ENCODE peak calls at places on chromosomes 1 and 21, in five cellular contexts. H, G, S, Y and F are unnamed samples.

GRCh38 chr21:44989943-44990780 is 50.3 kb downstream of the SLX9 start:
- DNase-seq in G (no peak), Y (no peak), H (peak; percentile 22), S (no peak), F (no peak)

GRCh38 chr1:66176828-66177227 is 357.1 kb upstream of the SGIP1 start:
- DNase-seq in S (no peak), H (no peak), Y (no peak), G (no peak), F (no peak)

GRCh38 chr21:38938343-38938742 is 132.6 kb downstream of the ETS2 start:
- DNase-seq in Y (no peak), H (no peak), G (no peak), S (peak; percentile 24), F (no peak)

GRCh38 chr1:200384818-200385390 is 24.9 kb downstream of the ZNF281 start:
- DNase-seq in H (no peak), Y (no peak), G (no peak), S (no peak), F (no peak)

GRCh38 chr1:26768755-26769154 is 19.0 kb upstream of the PIGV start:
- DNase-seq in G (peak; percentile 17), H (no peak), S (no peak), Y (peak; percentile 90), F (no peak)

GRCh38 chr1:101371259-101371658 is 134.4 kb downstream of the S1PR1 start:
- DNase-seq in Y (peak; percentile 74), S (no peak), G (peak; percentile 78), H (no peak), F (no peak)

GRCh38 chr1:89953072-89953626 is 41.8 kb upstream of the ZNF326 start:
- DNase-seq in G (peak; percentile 95), S (peak; percentile 38), Y (peak; percentile 42), H (no peak), F (no peak)

GRCh38 chr1:26279598-26280332 is at the start of gene SH3BGRL3:
- DNase-seq in S (peak; percentile 87), G (peak; percentile 86), Y (peak; percentile 89), H (peak; percentile 92), F (peak; percentile 90)

GRCh38 chr21:38455403-38455802 is 42.9 kb downstream of the ERG start:
- DNase-seq in G (no peak), H (no peak), S (no peak), Y (peak; percentile 58), F (no peak)

GRCh38 chr1:179183857-179184256 is 45.6 kb downstream of the ABL2 start:
- DNase-seq in Y (no peak), H (no peak), G (no peak), S (no peak), F (no peak)

GRCh38 chr1:190168116-190168515 is 309.5 kb downstream of the BRINP3 start:
- DNase-seq in G (peak; percentile 67), S (no peak), Y (peak; percentile 30), H (no peak), F (no peak)

GRCh38 chr21:26453258-26453657 is 119.8 kb downstream of the CYYR1 start:
- DNase-seq in H (no peak), S (no peak), G (no peak), Y (no peak), F (no peak)

GRCh38 chr21:26460621-26461020 is 112.5 kb downstream of the CYYR1 start:
- DNase-seq in G (no peak), Y (no peak), S (no peak), H (no peak), F (no peak)

GRCh38 chr21:26461500-26461899 is 111.6 kb downstream of the CYYR1 start:
- DNase-seq in H (no peak), G (peak; percentile 21), Y (no peak), S (no peak), F (no peak)

DNA sequence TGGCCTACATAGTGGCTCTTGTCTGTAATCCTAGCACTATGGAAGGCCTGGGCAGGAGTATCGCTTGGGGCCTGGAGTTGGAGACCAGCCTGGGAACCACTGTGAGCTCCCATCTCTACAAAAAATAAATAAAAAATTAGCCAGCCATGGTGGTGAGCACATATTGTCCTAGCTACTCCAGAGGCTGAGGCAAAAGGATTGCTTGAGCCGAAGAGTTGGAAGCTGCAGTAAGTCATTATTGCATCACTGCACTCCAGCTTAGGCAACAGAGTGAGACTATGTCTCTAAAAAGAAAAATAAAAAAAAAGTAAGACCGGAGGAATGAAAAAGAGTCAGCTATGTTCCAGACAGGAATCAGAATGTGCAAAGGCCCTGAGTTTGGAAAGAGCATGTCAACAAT is 115.3 kb downstream of the CYYR1 start:
- DNase-seq in G (no peak), Y (no peak), S (no peak), H (peak; percentile 14), F (no peak)
- H3K27ac ChIP-seq in G (no peak overlapping the region), Y (no peak overlapping the region), S (no peak overlapping the region), H (no peak overlapping the region), F (no peak overlapping the region)

GRCh38 chr1:241612533-241613505 is 27.4 kb downstream of the CHML start:
- DNase-seq in G (peak; percentile 95), H (no peak), S (no peak), Y (peak; percentile 73), F (no peak)
- H3K4me1 ChIP-seq in G (peaks cover 52% of the 10 kb centered on the region), H (no peaks in the 10 kb centered on the region), S (peaks cover 8% of the 10 kb centered on the region), Y (peaks cover 44% of the 10 kb centered on the region), F (peaks cover 5% of the 10 kb centered on the region)

GRCh38 chr1:32199717-32200072 is 700 bp upstream of the CCDC28B start:
- DNase-seq in H (peak; percentile 67), S (no peak), G (no peak), Y (no peak), F (peak; percentile 70)

GRCh38 chr1:32198237-32199042 is 2.0 kb upstream of the CCDC28B start:
- DNase-seq in Y (no peak), S (no peak), G (no peak), H (no peak), F (no peak)

GRCh38 chr1:32200226-32201010 is at the start of gene CCDC28B:
- DNase-seq in Y (peak; percentile 66), G (peak; percentile 56), H (peak; percentile 82), S (peak; percentile 61), F (peak; percentile 85)

GRCh38 chr1:32197837-32198236 is 2.6 kb upstream of the CCDC28B start:
- DNase-seq in Y (no peak), G (no peak), S (no peak), H (no peak), F (no peak)

DNA sequence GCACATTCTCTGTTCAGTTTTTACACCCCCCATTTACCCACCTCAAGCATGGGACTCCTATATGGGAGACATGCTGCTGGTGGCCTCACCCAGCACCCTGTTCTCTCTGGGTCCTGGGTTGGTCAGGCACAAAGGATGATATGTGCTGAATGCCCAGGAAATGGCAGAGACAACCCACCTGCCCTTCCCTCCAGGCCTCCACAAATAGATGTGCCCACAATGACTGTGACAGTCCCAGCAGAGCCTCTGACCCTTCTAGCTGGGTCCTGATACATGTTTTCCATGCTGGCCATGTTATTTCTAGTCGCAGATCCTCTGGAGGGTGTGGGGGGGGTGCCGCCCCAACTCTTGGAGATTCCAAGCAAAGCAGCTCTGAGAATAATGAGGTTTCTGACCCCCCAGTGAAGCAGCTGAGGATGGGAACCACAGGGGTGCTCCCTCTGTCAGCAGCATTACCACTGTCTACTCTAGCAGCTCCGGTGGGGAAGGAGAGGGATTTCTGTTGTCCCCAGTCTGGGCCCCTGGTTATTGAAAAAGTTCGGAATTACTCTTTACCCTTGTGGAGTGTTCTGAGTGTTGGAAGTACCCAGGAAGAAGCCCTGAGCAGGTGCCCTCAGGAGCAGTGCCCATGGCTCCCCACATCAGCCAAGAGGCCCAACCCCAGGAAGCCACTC is 1.2 kb upstream of the CCDC28B start:
- DNase-seq in G (no peak), H (no peak), S (no peak), Y (no peak), F (no peak)
- H3K27ac ChIP-seq in G (no peak overlapping the region), H (peak overlapping the region; percentile 25), S (peak overlapping the region; percentile 56), Y (no peak overlapping the region), F (peak overlapping the region; percentile 91)

GRCh38 chr21:43317254-43317748 is 109.6 kb downstream of the SIK1 start:
- DNase-seq in G (no peak), H (no peak), S (no peak), Y (no peak), F (no peak)
- H3K4me1 ChIP-seq in G (peaks cover 25% of the 10 kb centered on the region), H (no peaks in the 10 kb centered on the region), S (peaks cover 20% of the 10 kb centered on the region), Y (no peaks in the 10 kb centered on the region), F (peaks cover 6% of the 10 kb centered on the region)

DNA sequence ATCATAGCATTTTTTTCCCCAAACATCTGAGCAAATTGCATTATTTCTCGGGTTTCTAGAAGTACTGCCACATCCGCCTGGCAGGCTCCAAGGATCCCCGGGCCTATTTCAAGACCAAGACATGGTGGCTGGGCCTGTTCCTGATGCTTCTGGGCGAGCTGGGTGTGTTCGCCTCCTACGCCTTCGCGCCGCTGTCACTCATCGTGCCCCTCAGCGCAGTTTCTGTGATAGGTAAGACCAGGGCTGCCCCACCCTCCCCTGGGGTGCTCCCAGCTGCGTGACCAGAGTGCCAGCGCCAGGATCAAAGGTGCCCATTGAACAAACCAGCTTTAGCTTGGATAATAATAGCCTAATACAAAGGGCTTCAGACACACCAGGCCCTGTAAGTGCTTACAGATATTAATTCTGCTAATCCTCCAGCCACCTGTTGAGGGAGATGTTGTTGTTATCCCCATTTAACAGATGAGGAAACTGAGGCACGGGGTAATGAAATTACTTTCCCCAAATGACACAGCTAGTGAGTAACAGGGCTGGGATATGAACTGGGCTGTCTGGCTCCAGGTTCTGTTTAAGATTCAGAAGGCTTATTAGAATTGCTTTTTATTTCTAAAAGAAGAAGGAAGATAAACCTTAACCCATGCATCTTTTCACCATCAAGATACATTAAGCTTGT is 26.5 kb downstream of the NIPAL3 start:
- DNase-seq in H (no peak), Y (no peak), G (no peak), S (no peak), F (no peak)
- H3K27ac ChIP-seq in H (no peak overlapping the region), Y (no peak overlapping the region), G (no peak overlapping the region), S (no peak overlapping the region), F (no peak overlapping the region)

DNA sequence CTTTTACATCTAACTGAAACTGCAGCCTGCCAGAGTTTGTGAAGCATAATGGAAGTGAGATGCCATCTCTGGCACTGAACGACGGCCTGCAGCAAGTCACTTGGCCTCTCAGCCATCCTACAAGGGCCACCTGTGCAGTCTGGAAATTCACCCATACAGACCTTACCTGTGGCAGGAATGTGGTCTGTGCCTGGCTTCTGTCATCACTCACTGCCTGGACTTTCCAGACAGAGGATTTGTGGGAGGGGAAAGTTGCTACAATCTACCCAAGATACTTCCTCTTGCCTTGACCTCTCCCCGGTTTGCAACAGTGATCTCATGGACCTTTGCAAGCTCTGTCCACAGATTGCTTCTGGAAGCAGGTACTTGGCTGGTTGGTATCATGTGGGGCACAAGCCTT is 58.4 kb upstream of the ATP1B1 start:
- DNase-seq in Y (no peak), S (no peak), G (peak; percentile 19), H (no peak), F (no peak)
- H3K4me1 ChIP-seq in Y (no peaks in the 10 kb centered on the region), S (peaks cover 17% of the 10 kb centered on the region), G (no peaks in the 10 kb centered on the region), H (no peaks in the 10 kb centered on the region), F (no peaks in the 10 kb centered on the region)

GRCh38 chr1:201584510-201584991 is 45.6 kb downstream of the NAV1 start:
- DNase-seq in Y (no peak), G (no peak), H (peak; percentile 68), S (no peak), F (peak; percentile 64)

GRCh38 chr1:201586806-201587205 is 47.9 kb downstream of the NAV1 start:
- DNase-seq in H (no peak), Y (no peak), S (no peak), G (no peak), F (no peak)

GRCh38 chr1:201585901-201586300 is 47.0 kb downstream of the NAV1 start:
- DNase-seq in S (no peak), G (no peak), H (no peak), Y (no peak), F (no peak)

GRCh38 chr1:201583663-201584062 is 44.7 kb downstream of the NAV1 start:
- DNase-seq in H (no peak), S (no peak), G (no peak), Y (no peak), F (no peak)

GRCh38 chr1:201585099-201585498 is 46.2 kb downstream of the NAV1 start:
- DNase-seq in G (no peak), Y (no peak), H (no peak), S (no peak), F (no peak)
- H3K27ac ChIP-seq in G (no peak overlapping the region), Y (no peak overlapping the region), H (no peak overlapping the region), S (no peak overlapping the region), F (peak overlapping the region; percentile 16)